ENCODE peak calls at places on chromosomes 6 and 20, in ten cellular contexts. L is omental fat pad; Y is NCI-H345; A is left ventricle myocardium inferior; U is germinal center; Q is brain microvascular endothelial cell; M is activated CD8-positive, alpha-beta T cell treated with anti-CD3 and anti-CD28 coated beads for 36 hours; J is NCI-H748 treated with DMSO at 0.1 percent for 48 hours; W is body of pancreas; N is EL. F is an unnamed sample.

GRCh38 chr6:33375143-33375649 is 16.4 kb upstream of the KIFC1 start:
- DNase-seq in L (no peak), Y (no peak), A (peak), U (no peak), Q (peak), M (no peak), J (no peak), W (peak), N (peak), F (peak)

GRCh38 chr20:21609221-21609620 is 95.4 kb upstream of the NKX2-2 start:
- DNase-seq in L (no peak), Y (no peak), A (no peak), U (no peak), Q (no peak), M (no peak), J (no peak), W (no peak), N (peak), F (peak)

GRCh38 chr6:157746897-157747296 is 76.1 kb upstream of the SNX9 start:
- DNase-seq in L (no peak), Y (no peak), A (no peak), U (no peak), Q (no peak), M (no peak), J (no peak), W (no peak), N (no peak), F (no peak)

GRCh38 chr6:151325075-151326050 is 66.0 kb downstream of the ZBTB2 start:
- DNase-seq in L (peak), Y (no peak), A (peak), U (no peak), Q (peak), M (peak), J (no peak), W (peak), N (peak), F (peak)

GRCh38 chr20:57589728-57590484 is 29.0 kb downstream of the PCK1 start:
- DNase-seq in L (no peak), Y (no peak), A (no peak), U (no peak), Q (no peak), M (no peak), J (no peak), W (no peak), N (no peak), F (no peak)

GRCh38 chr6:154448448-154449096 is 61.9 kb downstream of the CNKSR3 start:
- DNase-seq in L (no peak), Y (peak), A (no peak), U (no peak), Q (peak), M (no peak), J (peak), W (no peak), N (peak), F (no peak)

GRCh38 chr6:2426561-2427340 is 181.3 kb upstream of the GMDS start:
- DNase-seq in L (no peak), Y (no peak), A (no peak), U (no peak), Q (peak), M (no peak), J (no peak), W (no peak), N (peak), F (no peak)

GRCh38 chr6:151044465-151045441 is 179.3 kb downstream of the MTHFD1L start:
- DNase-seq in L (peak), Y (peak), A (peak), U (no peak), Q (peak), M (no peak), J (peak), W (peak), N (peak), F (peak)

GRCh38 chr6:111447051-111447450 is 36.0 kb downstream of the REV3L start:
- DNase-seq in L (no peak), Y (no peak), A (no peak), U (no peak), Q (no peak), M (no peak), J (no peak), W (no peak), N (no peak), F (no peak)

GRCh38 chr6:151059612-151060095 is 180.1 kb upstream of the AKAP12 start:
- DNase-seq in L (no peak), Y (no peak), A (no peak), U (no peak), Q (no peak), M (no peak), J (no peak), W (no peak), N (no peak), F (no peak)

GRCh38 chr20:21515300-21516179 is 1.7 kb upstream of the NKX2-2 start:
- DNase-seq in L (no peak), Y (peak), A (no peak), U (no peak), Q (no peak), M (no peak), J (no peak), W (no peak), N (no peak), F (no peak)

GRCh38 chr20:2143594-2143993 is 42.0 kb downstream of the STK35 start:
- DNase-seq in L (no peak), Y (no peak), A (no peak), U (no peak), Q (no peak), M (no peak), J (no peak), W (no peak), N (no peak), F (no peak)